ENCODE peak calls at places on chromosomes 16 and 17, in ten cellular contexts. P is HepG2, D is psoas muscle, M is Peyer's patch, R is sigmoid colon, H is GM12865, V is brain microvascular endothelial cell, J is lower lobe of right lung, I is cardiac fibroblast, L is lung. S is an unnamed sample.

GRCh38 chr17:28720247-28720996 is 637 bp downstream of the RPL23A start:
- DNase-seq in P (no peak), D (no peak), M (no peak), R (no peak), H (peak), V (no peak), J (no peak), I (no peak), L (no peak), S (no peak)

GRCh38 chr16:51630051-51630450 is 479.0 kb upstream of the SALL1 start:
- DNase-seq in P (no peak), D (no peak), M (no peak), R (no peak), H (no peak), V (no peak), J (no peak), I (no peak), L (no peak), S (no peak)

GRCh38 chr16:89383095-89384003 is 107.0 kb downstream of the ANKRD11 start:
- DNase-seq in P (peak), D (peak), M (peak), R (peak), H (no peak), V (peak), J (peak), I (peak), L (peak), S (no peak)

GRCh38 chr17:66724581-66725341 is 110.2 kb upstream of the CACNG5 start:
- DNase-seq in P (no peak), D (peak), M (no peak), R (peak), H (no peak), V (peak), J (no peak), I (peak), L (no peak), S (no peak)

GRCh38 chr17:64095144-64095882 is 34.6 kb downstream of the ERN1 start:
- DNase-seq in P (no peak), D (no peak), M (no peak), R (no peak), H (peak), V (no peak), J (no peak), I (no peak), L (peak), S (no peak)

GRCh38 chr16:81604960-81605383 is 160.4 kb downstream of the CMIP start:
- DNase-seq in P (no peak), D (no peak), M (no peak), R (no peak), H (no peak), V (peak), J (no peak), I (peak), L (no peak), S (no peak)

GRCh38 chr16:10510279-10510678 is 70.1 kb downstream of the EMP2 start:
- DNase-seq in P (no peak), D (no peak), M (no peak), R (no peak), H (no peak), V (no peak), J (no peak), I (no peak), L (no peak), S (no peak)

GRCh38 chr16:83338941-83339340 is 468.8 kb upstream of the HSBP1 start:
- DNase-seq in P (no peak), D (no peak), M (no peak), R (no peak), H (no peak), V (peak), J (no peak), I (peak), L (no peak), S (no peak)

GRCh38 chr17:42286411-42287295 is 1.6 kb upstream of the STAT5A start:
- DNase-seq in P (no peak), D (peak), M (no peak), R (peak), H (peak), V (no peak), J (no peak), I (no peak), L (no peak), S (no peak)

GRCh38 chr17:7750321-7750821 is 32.8 kb downstream of the DNAH2 start:
- DNase-seq in P (no peak), D (no peak), M (no peak), R (no peak), H (no peak), V (peak), J (no peak), I (peak), L (no peak), S (no peak)

GRCh38 chr17:2101448-2102257 is 46.8 kb downstream of the HIC1 start:
- DNase-seq in P (no peak), D (peak), M (peak), R (no peak), H (no peak), V (no peak), J (peak), I (no peak), L (peak), S (no peak)

GRCh38 chr17:74760404-74761105 is 12.1 kb downstream of the NHERF1 start:
- DNase-seq in P (no peak), D (no peak), M (peak), R (no peak), H (no peak), V (no peak), J (no peak), I (no peak), L (no peak), S (no peak)

GRCh38 chr17:5418858-5419355 is 555 bp downstream of the NUP88 start:
- DNase-seq in P (peak), D (no peak), M (no peak), R (no peak), H (peak), V (peak), J (peak), I (peak), L (peak), S (peak)

GRCh38 chr17:33113281-33114010 is 121.8 kb downstream of the SPACA3 start:
- DNase-seq in P (no peak), D (no peak), M (no peak), R (no peak), H (no peak), V (no peak), J (no peak), I (no peak), L (no peak), S (no peak)

GRCh38 chr17:37300683-37301082 is 75.1 kb upstream of the C17orf78 start:
- DNase-seq in P (no peak), D (no peak), M (no peak), R (no peak), H (no peak), V (no peak), J (no peak), I (no peak), L (no peak), S (no peak)

GRCh38 chr17:28534740-28535375 is 17.6 kb downstream of the UNC119 start:
- DNase-seq in P (no peak), D (no peak), M (no peak), R (no peak), H (no peak), V (no peak), J (no peak), I (no peak), L (no peak), S (no peak)

GRCh38 chr17:11241611-11242226 is 706 bp downstream of the SHISA6 start:
- DNase-seq in P (no peak), D (no peak), M (no peak), R (no peak), H (no peak), V (no peak), J (peak), I (no peak), L (no peak), S (no peak)

GRCh38 chr16:78092755-78093154 is 6.7 kb upstream of the WWOX start:
- DNase-seq in P (no peak), D (no peak), M (no peak), R (no peak), H (no peak), V (no peak), J (no peak), I (no peak), L (no peak), S (no peak)

GRCh38 chr16:78094998-78095397 is 4.5 kb upstream of the WWOX start:
- DNase-seq in P (no peak), D (no peak), M (no peak), R (no peak), H (no peak), V (no peak), J (no peak), I (no peak), L (no peak), S (no peak)

GRCh38 chr16:78091419-78091818 is 8.0 kb upstream of the WWOX start:
- DNase-seq in P (no peak), D (no peak), M (no peak), R (no peak), H (no peak), V (no peak), J (no peak), I (no peak), L (no peak), S (no peak)

GRCh38 chr16:78096386-78096785 is 3.1 kb upstream of the WWOX start:
- DNase-seq in P (no peak), D (no peak), M (no peak), R (no peak), H (no peak), V (no peak), J (no peak), I (no peak), L (no peak), S (no peak)

DNA sequence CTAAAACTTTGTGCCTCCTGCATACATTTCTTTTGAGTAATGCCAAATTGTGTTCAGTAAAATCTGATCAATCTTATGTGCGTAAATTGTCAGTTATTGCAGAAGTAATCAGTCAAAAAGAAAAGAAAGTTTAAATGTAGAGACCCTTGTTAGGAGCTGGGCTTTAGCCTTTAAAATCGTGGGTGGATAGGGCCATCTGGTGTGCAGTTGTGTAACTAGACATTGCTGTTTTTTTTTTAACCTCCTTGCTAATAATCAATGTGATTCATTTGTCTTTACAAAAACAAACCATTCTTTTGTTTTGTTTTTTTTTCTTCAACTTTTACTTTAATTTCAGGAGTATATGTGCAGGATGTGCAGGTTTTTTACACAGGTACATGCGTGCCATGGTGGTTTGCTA is 5.3 kb upstream of the WWOX start:
- DNase-seq in P (no peak), D (no peak), M (no peak), R (no peak), H (no peak), V (no peak), J (no peak), I (no peak), L (no peak), S (no peak)
- TF ChIP-seq CTCF in P (peak), D (peak), M (no peak), R (no peak), H (no peak), V (no peak), J (no peak), I (no peak), L (no peak), S (no peak)

GRCh38 chr16:17461951-17462729 is 8.6 kb downstream of the XYLT1 start:
- DNase-seq in P (no peak), D (no peak), M (no peak), R (no peak), H (peak), V (no peak), J (no peak), I (no peak), L (no peak), S (no peak)
- TF ChIP-seq CTCF in P (no peak), D (no peak), M (no peak), R (no peak), H (no peak), V (no peak), J (no peak), I (no peak), L (no peak), S (peak)

DNA sequence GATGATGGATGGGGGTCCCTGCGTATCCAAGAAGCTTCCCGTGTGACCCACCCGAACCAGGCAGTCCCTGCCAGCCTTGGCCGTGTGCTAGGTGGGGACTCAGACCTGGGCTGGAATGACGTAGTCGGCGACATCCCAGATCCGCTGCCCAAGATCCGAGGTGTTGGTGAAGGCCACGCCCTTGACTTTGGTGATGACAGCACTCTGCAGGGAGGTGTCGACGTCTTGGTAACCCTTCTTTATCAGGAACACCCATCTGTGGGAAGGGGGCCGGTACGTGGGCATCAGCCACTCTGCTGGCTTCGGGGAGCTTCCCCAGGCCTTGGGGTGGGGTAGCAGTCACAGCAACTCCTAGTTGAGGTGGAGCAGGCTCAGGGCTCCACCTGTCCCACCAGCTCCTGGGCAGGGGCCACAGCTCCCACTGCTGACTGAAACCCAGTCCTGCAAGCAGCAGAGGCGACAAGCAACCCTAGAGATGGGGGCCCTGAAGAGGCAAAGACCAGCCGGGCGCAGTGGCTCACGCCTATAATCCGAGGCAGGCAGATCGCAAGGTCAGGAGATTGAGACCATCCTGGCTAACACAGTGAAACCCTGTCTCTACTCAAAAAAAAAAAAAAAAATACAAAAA is 4.3 kb downstream of the P2RX5 start:
- DNase-seq in P (no peak), D (no peak), M (no peak), R (no peak), H (no peak), V (no peak), J (no peak), I (no peak), L (no peak), S (no peak)
- TF ChIP-seq CTCF in P (peak), D (no peak), M (no peak), R (no peak), H (peak), V (peak), J (no peak), I (peak), L (no peak), S (peak)

DNA sequence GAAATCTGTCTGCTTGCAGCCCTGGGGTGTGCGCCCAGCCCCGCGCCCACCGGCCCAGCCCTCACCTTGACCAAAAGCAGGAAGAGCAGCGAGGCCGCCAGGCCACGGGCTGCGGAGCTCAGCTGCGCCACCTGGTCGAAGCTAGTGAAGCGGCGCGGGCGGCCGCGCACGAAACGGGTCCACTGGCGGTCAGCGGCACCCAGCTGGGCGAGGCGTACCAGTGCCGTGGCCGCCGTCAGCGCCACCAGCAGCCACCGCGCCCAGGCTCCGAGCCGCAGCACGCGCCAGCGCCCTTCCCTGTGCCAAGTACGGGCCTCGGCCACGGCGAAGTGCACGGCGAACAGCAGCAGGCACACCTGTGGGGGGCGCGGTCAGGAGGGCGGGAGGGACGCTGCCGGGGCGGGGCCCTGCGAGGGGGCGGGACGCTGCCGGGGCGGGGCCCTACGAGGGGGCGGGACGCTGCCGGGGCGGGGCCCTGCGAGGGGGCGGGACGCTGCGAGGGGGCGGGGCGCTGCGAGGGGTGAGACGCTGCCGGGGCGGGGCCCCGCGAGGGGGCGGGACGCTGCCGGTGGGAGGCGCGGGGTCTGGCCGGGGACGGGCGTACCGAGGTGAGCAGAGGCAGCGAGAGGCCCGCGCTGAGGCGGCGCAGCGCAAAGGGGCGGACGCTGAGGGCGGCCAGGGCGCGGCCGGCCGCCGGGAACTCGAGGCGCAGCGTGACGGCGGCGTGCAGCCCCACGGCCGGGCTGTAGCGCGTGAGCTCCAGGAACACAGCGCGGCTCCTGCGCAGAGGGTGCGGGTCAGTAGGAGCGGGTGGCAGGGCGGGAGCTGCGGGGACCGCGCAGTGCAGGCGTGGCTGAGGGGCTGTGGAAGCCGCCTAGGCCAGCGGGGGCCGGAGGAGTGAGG is 43.3 kb downstream of the TSC2 start:
- DNase-seq in P (no peak), D (peak), M (peak), R (no peak), H (peak), V (peak), J (peak), I (peak), L (peak), S (peak)
- TF ChIP-seq CTCF in P (no peak), D (peak), M (no peak), R (no peak), H (no peak), V (no peak), J (peak), I (no peak), L (no peak), S (no peak)

DNA sequence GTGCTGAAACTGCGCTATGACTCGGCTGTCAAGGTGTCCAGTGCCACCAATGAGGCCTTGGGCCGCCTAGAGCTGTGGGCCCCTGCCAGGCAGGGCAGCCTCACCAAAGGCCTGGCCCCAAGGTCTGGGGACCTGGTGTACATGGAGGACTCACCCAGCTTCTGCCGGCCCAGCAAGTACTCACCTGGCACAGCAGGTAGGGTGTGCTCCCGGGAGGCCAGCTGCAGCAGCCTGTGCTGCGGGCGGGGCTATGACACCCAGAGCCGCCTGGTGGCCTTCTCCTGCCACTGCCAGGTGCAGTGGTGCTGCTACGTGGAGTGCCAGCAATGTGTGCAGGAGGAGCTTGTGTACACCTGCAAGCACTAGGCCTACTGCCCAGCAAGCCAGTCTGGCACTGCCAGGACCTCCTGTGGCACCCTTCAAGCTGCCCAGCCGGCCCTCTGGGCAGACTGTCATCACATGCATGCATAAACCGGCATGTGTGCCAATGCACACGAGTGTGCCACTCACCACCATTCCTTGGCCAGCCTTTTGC is 25.0 kb downstream of the WNT9B start:
- DNase-seq in P (peak), D (no peak), M (peak), R (no peak), H (peak), V (no peak), J (no peak), I (no peak), L (no peak), S (no peak)
- TF ChIP-seq CTCF in P (peak), D (no peak), M (no peak), R (no peak), H (peak), V (peak), J (peak), I (peak), L (no peak), S (no peak)

S was measured in GM10248.